ENCODE peak calls at places on chromosome 20, in nine cellular contexts. I, J, T, L, C, X, D, W and Y are unnamed samples.

GRCh38 chr20:47544240-47544639 is 42.6 kb downstream of the NCOA3 start:
- DNase-seq in W (no peak), I (no peak), L (no peak), X (peak), J (no peak), T (no peak), D (no peak), C (no peak), Y (no peak)

GRCh38 chr20:63100401-63100925 is 93.7 kb upstream of the BHLHE23 start:
- DNase-seq in T (no peak), J (no peak), L (no peak), C (peak), D (no peak), X (no peak), I (peak), W (no peak), Y (no peak)

GRCh38 chr20:51884561-51884960 is 82.2 kb upstream of the SALL4 start:
- DNase-seq in L (no peak), C (no peak), T (no peak), I (no peak), J (no peak), D (no peak), W (no peak), X (peak), Y (no peak)

GRCh38 chr20:58852559-58853271 is at the start of gene GNAS:
- DNase-seq in W (no peak), D (peak), J (no peak), X (peak), C (peak), T (peak), I (peak), L (peak), Y (peak)

GRCh38 chr20:58619847-58620431 is 31.1 kb upstream of the STX16 start:
- DNase-seq in C (no peak), L (peak), I (no peak), W (no peak), J (no peak), D (no peak), X (no peak), T (no peak), Y (no peak)

GRCh38 chr20:43507150-43508080 is at the start of gene L3MBTL1:
- DNase-seq in D (no peak), J (peak), I (peak), X (peak), C (no peak), L (peak), T (peak), W (no peak), Y (peak)

GRCh38 chr20:63027425-63028389 is 20.9 kb upstream of the BHLHE23 start:
- DNase-seq in X (no peak), I (peak), D (no peak), J (no peak), T (peak), L (peak), C (no peak), W (no peak), Y (no peak)

GRCh38 chr20:36890586-36890985 is 14.6 kb downstream of the TLDC2 start:
- DNase-seq in T (no peak), D (no peak), L (no peak), X (no peak), J (no peak), W (no peak), I (peak), C (no peak), Y (no peak)

GRCh38 chr20:52996726-52997125 is 24.6 kb downstream of the TSHZ2 start:
- DNase-seq in D (no peak), W (no peak), I (no peak), J (no peak), L (peak), T (no peak), X (no peak), C (no peak), Y (no peak)

GRCh38 chr20:61520076-61520639 is 268.1 kb downstream of the CDH4 start:
- DNase-seq in D (no peak), I (no peak), T (no peak), X (no peak), J (no peak), W (no peak), C (no peak), L (no peak), Y (no peak)

GRCh38 chr20:50273601-50274491 is 83.2 kb downstream of the CEBPB start:
- DNase-seq in X (no peak), L (peak), D (no peak), T (peak), I (no peak), J (no peak), C (no peak), W (no peak), Y (peak)

GRCh38 chr20:14986026-14986655 is 648.7 kb upstream of the FLRT3 start:
- DNase-seq in I (peak), D (peak), W (no peak), X (no peak), J (no peak), L (no peak), C (no peak), T (no peak), Y (no peak)

GRCh38 chr20:47859255-47859654 is 74.0 kb upstream of the SULF2 start:
- DNase-seq in L (no peak), I (no peak), C (no peak), D (no peak), J (no peak), W (no peak), X (no peak), T (no peak), Y (no peak)

GRCh38 chr20:24935140-24935539 is 13.9 kb upstream of the CST7 start:
- DNase-seq in T (no peak), L (no peak), D (no peak), J (no peak), W (no peak), X (no peak), C (no peak), I (peak), Y (no peak)

GRCh38 chr20:4546786-4547185 is 174.9 kb upstream of the PRND start:
- DNase-seq in I (no peak), D (no peak), W (no peak), T (no peak), X (peak), L (no peak), J (no peak), C (no peak), Y (no peak)

GRCh38 chr20:50487397-50487796 is 22.8 kb upstream of the PTPN1 start:
- DNase-seq in X (no peak), D (no peak), C (no peak), L (no peak), W (no peak), J (no peak), I (no peak), T (no peak), Y (no peak)

GRCh38 chr20:32556312-32557184 is 28.6 kb downstream of the NOL4L start:
- DNase-seq in D (no peak), J (no peak), T (no peak), I (no peak), C (no peak), L (no peak), W (no peak), X (no peak), Y (peak)

GRCh38 chr20:8693709-8694108 is 375.2 kb upstream of the PLCB4 start:
- DNase-seq in W (no peak), J (no peak), D (no peak), C (no peak), X (peak), L (no peak), I (no peak), T (no peak), Y (no peak)

GRCh38 chr20:6637160-6637579 is 130.3 kb upstream of the BMP2 start:
- DNase-seq in J (no peak), L (no peak), X (no peak), I (no peak), D (no peak), W (no peak), C (no peak), T (no peak), Y (no peak)

GRCh38 chr20:3786665-3787639 is at the start of gene CENPB:
- DNase-seq in D (peak), C (peak), X (peak), W (peak), I (peak), T (peak), L (peak), J (peak), Y (peak)

GRCh38 chr20:39903806-39904205 is 785.2 kb downstream of the MAFB start:
- DNase-seq in L (no peak), I (no peak), J (no peak), X (no peak), T (no peak), D (no peak), C (no peak), W (no peak), Y (no peak)

GRCh38 chr20:37640600-37641561 is 52.9 kb upstream of the CTNNBL1 start:
- DNase-seq in X (no peak), C (no peak), T (no peak), J (no peak), L (no peak), W (no peak), I (no peak), D (no peak), Y (no peak)

GRCh38 chr20:25532015-25532751 is 53.1 kb downstream of the NINL start:
- DNase-seq in W (no peak), X (no peak), I (no peak), D (no peak), L (peak), C (no peak), T (no peak), J (no peak), Y (no peak)

GRCh38 chr20:57688864-57689263 is 21.0 kb downstream of the PMEPA1 start:
- DNase-seq in X (no peak), D (peak), C (peak), T (no peak), I (no peak), J (no peak), L (no peak), W (no peak), Y (peak)

GRCh38 chr20:32554965-32555289 is 30.2 kb downstream of the NOL4L start:
- DNase-seq in J (no peak), I (no peak), D (no peak), X (no peak), W (no peak), T (no peak), C (no peak), L (no peak), Y (peak)

GRCh38 chr20:9409981-9410380 is 104.4 kb upstream of the LAMP5 start:
- DNase-seq in X (peak), J (no peak), I (no peak), W (no peak), T (no peak), D (no peak), L (no peak), C (no peak), Y (no peak)

GRCh38 chr20:62707981-62708521 is 585 bp upstream of the NTSR1 start:
- DNase-seq in W (no peak), T (peak), J (peak), I (no peak), D (no peak), C (no peak), X (no peak), L (peak), Y (peak)

GRCh38 chr20:57716202-57716601 is 6.4 kb upstream of the PMEPA1 start:
- DNase-seq in W (no peak), I (no peak), T (no peak), X (peak), J (no peak), C (no peak), D (no peak), L (no peak), Y (no peak)

GRCh38 chr20:19269737-19270325 is 57.4 kb downstream of the SLC24A3 start:
- DNase-seq in C (no peak), D (no peak), L (no peak), W (no peak), J (no peak), X (no peak), T (no peak), I (no peak), Y (no peak)

GRCh38 chr20:36541227-36542018 is at the start of gene MYL9:
- DNase-seq in W (no peak), L (no peak), I (peak), X (peak), T (no peak), J (peak), C (peak), D (peak), Y (peak)

GRCh38 chr20:62740286-62741141 is 31.9 kb downstream of the NTSR1 start:
- DNase-seq in I (peak), T (no peak), C (no peak), D (no peak), J (no peak), X (peak), W (peak), L (no peak), Y (peak)

GRCh38 chr20:40986774-40987173 is 41.8 kb upstream of the TOP1 start:
- DNase-seq in J (no peak), D (no peak), I (no peak), C (no peak), L (no peak), T (no peak), W (no peak), X (no peak), Y (no peak)

GRCh38 chr20:36543187-36544133 is 2.1 kb downstream of the MYL9 start:
- DNase-seq in T (no peak), W (no peak), D (peak), X (peak), J (no peak), C (peak), I (no peak), L (no peak), Y (peak)

GRCh38 chr20:20259534-20259933 is 108.4 kb upstream of the INSM1 start:
- DNase-seq in L (no peak), D (no peak), T (no peak), J (no peak), X (no peak), C (no peak), W (no peak), I (no peak), Y (no peak)